ENCODE peak calls at places on chromosome 2, in seven cellular contexts. S, T, F, Y, D, Q and V are unnamed samples.

GRCh38 chr2:119230630-119231185 is 7.1 kb downstream of the STEAP3 start:
- DNase-seq in S (no peak), T (no peak), F (no peak), Y (no peak), D (no peak), Q (peak; percentile 59), V (peak; percentile 84)

GRCh38 chr2:144519934-144520717 is at the start of gene ZEB2:
- DNase-seq in S (no peak), T (no peak), F (no peak), Y (peak; percentile 82), D (no peak), Q (peak; percentile 96), V (peak; percentile 68)

GRCh38 chr2:9914384-9915065 is 37.0 kb upstream of the GRHL1 start:
- DNase-seq in S (no peak), T (peak; percentile 60), F (peak; percentile 12), Y (no peak), D (peak; percentile 21), Q (peak; percentile 53), V (peak; percentile 52)

GRCh38 chr2:26608557-26608956 is 32.6 kb downstream of the CIB4 start:
- DNase-seq in S (no peak), T (no peak), F (no peak), Y (no peak), D (no peak), Q (no peak), V (no peak)

GRCh38 chr2:33077841-33078240 is 131.1 kb downstream of the LTBP1 start:
- DNase-seq in S (no peak), T (no peak), F (no peak), Y (no peak), D (no peak), Q (no peak), V (no peak)

GRCh38 chr2:3266727-3267548 is 110.7 kb downstream of the EIPR1 start:
- DNase-seq in S (no peak), T (no peak), F (no peak), Y (no peak), D (no peak), Q (no peak), V (no peak)

GRCh38 chr2:1091895-1092585 is 141.4 kb downstream of the SNTG2 start:
- DNase-seq in S (no peak), T (no peak), F (no peak), Y (no peak), D (no peak), Q (no peak), V (peak; percentile 68)

GRCh38 chr2:44004735-44005602 is 9.2 kb upstream of the LRPPRC start:
- DNase-seq in S (no peak), T (no peak), F (no peak), Y (no peak), D (no peak), Q (peak; percentile 9), V (no peak)

GRCh38 chr2:124328397-124328796 is 303.3 kb downstream of the CNTNAP5 start:
- DNase-seq in S (no peak), T (no peak), F (no peak), Y (no peak), D (no peak), Q (no peak), V (no peak)

GRCh38 chr2:18520605-18521031 is 39.8 kb downstream of the RDH14 start:
- DNase-seq in S (peak; percentile 44), T (peak; percentile 68), F (peak; percentile 58), Y (peak; percentile 81), D (peak; percentile 33), Q (peak; percentile 90), V (peak; percentile 87)

GRCh38 chr2:66032376-66032775 is 402.5 kb upstream of the MEIS1 start:
- DNase-seq in S (no peak), T (no peak), F (no peak), Y (no peak), D (no peak), Q (no peak), V (no peak)

GRCh38 chr2:172704072-172704936 is 31.3 kb upstream of the RAPGEF4 start:
- DNase-seq in S (no peak), T (no peak), F (no peak), Y (no peak), D (peak; percentile 41), Q (peak; percentile 36), V (peak; percentile 49)

GRCh38 chr2:221198309-221198708 is 373.8 kb downstream of the EPHA4 start:
- DNase-seq in S (no peak), T (no peak), F (no peak), Y (no peak), D (no peak), Q (no peak), V (no peak)

GRCh38 chr2:20107776-20108175 is 56.3 kb upstream of the LAPTM4A start:
- DNase-seq in S (no peak), T (no peak), F (no peak), Y (no peak), D (no peak), Q (no peak), V (no peak)